ENCODE peak calls at places on chromosomes 6 and 20, in nine cellular contexts. T is left colon; C is mesenteric fat pad; B is stimulated activated CD4-positive, alpha-beta T cell treated with anti-CD3 and anti-CD28 coated beads, Interleukin-4, amount 100 ng/mL, for 48 hours; K is GM23338; E is A549; Y is cardiac muscle cell; P is GM10248; Z is left cardiac atrium. R is an unnamed sample.

GRCh38 chr6:27770724-27771123 is 141.5 kb downstream of the OR2B2 start:
- DNase-seq in T (no peak), C (no peak), B (no peak), K (peak; percentile 95), E (no peak), Y (no peak), P (no peak), Z (no peak), R (peak; percentile 6)

GRCh38 chr6:25026723-25027122 is 91.0 kb upstream of the RIPOR2 start:
- DNase-seq in T (no peak), C (no peak), B (no peak), K (no peak), E (no peak), Y (no peak), P (peak; percentile 28), Z (no peak), R (no peak)

GRCh38 chr6:41917528-41917927 is 3.4 kb downstream of the MED20 start:
- DNase-seq in T (no peak), C (no peak), B (no peak), K (no peak), E (peak; percentile 84), Y (peak; percentile 91), P (no peak), Z (no peak), R (no peak)

GRCh38 chr20:17796096-17796563 is 96.4 kb downstream of the BANF2 start:
- DNase-seq in T (no peak), C (no peak), B (no peak), K (no peak), E (no peak), Y (peak; percentile 86), P (no peak), Z (peak; percentile 55), R (no peak)

GRCh38 chr20:53077373-53078205 is 105.4 kb downstream of the TSHZ2 start:
- DNase-seq in T (no peak), C (no peak), B (peak; percentile 8), K (no peak), E (no peak), Y (peak; percentile 56), P (no peak), Z (peak; percentile 35), R (no peak)

GRCh38 chr6:169965657-169966311 is 214.4 kb downstream of the ERMARD start:
- DNase-seq in T (no peak), C (no peak), B (no peak), K (no peak), E (no peak), Y (no peak), P (no peak), Z (no peak), R (peak; percentile 68)

GRCh38 chr20:9160760-9161159 is 91.9 kb downstream of the PLCB4 start:
- DNase-seq in T (no peak), C (no peak), B (no peak), K (no peak), E (no peak), Y (no peak), P (no peak), Z (no peak), R (no peak)

GRCh38 chr20:37575884-37576283 is 48.2 kb upstream of the BLCAP start:
- DNase-seq in T (no peak), C (peak; percentile 16), B (no peak), K (peak; percentile 72), E (no peak), Y (no peak), P (peak; percentile 60), Z (no peak), R (no peak)

GRCh38 chr6:33607126-33607783 is 13.9 kb upstream of the ITPR3 start:
- DNase-seq in T (no peak), C (no peak), B (no peak), K (no peak), E (no peak), Y (no peak), P (no peak), Z (no peak), R (no peak)

GRCh38 chr6:168526841-168527281 is 85.9 kb downstream of the SMOC2 start:
- DNase-seq in T (no peak), C (no peak), B (no peak), K (no peak), E (no peak), Y (peak; percentile 75), P (no peak), Z (peak; percentile 31), R (no peak)